ENCODE peak calls at places on chromosomes 5 and 9, in six cellular contexts. One of them, this sample, is unnamed.

GRCh38 chr5:81819556-81820314 is 68.8 kb upstream of the SSBP2 start:
- DNase-seq in HTR-8/SVneo: peak
- DNase-seq in iris pigment epithelial cell: peak
- DNase-seq in B cell: no peak
- DNase-seq in HT1080: peak
- DNase-seq in AG04450: no peak
- DNase-seq in this sample: no peak

GRCh38 chr9:86892576-86892975 is 54.7 kb downstream of the GAS1 start:
- DNase-seq in iris pigment epithelial cell: peak
- DNase-seq in B cell: no peak
- DNase-seq in AG04450: no peak
- DNase-seq in HTR-8/SVneo: no peak
- DNase-seq in HT1080: peak
- DNase-seq in this sample: no peak

GRCh38 chr9:92607773-92608172 is 62.2 kb downstream of the IPPK start:
- DNase-seq in B cell: no peak
- DNase-seq in iris pigment epithelial cell: peak
- DNase-seq in AG04450: peak
- DNase-seq in HTR-8/SVneo: no peak
- DNase-seq in HT1080: peak
- DNase-seq in this sample: no peak

GRCh38 chr5:125046838-125047237 is 300.4 kb upstream of the ZNF608 start:
- DNase-seq in iris pigment epithelial cell: no peak
- DNase-seq in B cell: no peak
- DNase-seq in HTR-8/SVneo: no peak
- DNase-seq in HT1080: no peak
- DNase-seq in AG04450: no peak
- DNase-seq in this sample: no peak

GRCh38 chr5:72377920-72378635 is 57.9 kb downstream of the PTCD2 start:
- DNase-seq in HT1080: no peak
- DNase-seq in iris pigment epithelial cell: peak
- DNase-seq in B cell: no peak
- DNase-seq in AG04450: no peak
- DNase-seq in HTR-8/SVneo: no peak
- DNase-seq in this sample: no peak

GRCh38 chr9:100472725-100473261 is at the start of gene TMEFF1:
- DNase-seq in HT1080: no peak
- DNase-seq in B cell: no peak
- DNase-seq in iris pigment epithelial cell: no peak
- DNase-seq in HTR-8/SVneo: peak
- DNase-seq in AG04450: no peak
- DNase-seq in this sample: no peak

GRCh38 chr5:169064093-169064492 is 236.8 kb downstream of the SLIT3 start:
- DNase-seq in HT1080: no peak
- DNase-seq in HTR-8/SVneo: no peak
- DNase-seq in B cell: no peak
- DNase-seq in iris pigment epithelial cell: no peak
- DNase-seq in AG04450: no peak
- DNase-seq in this sample: peak

GRCh38 chr5:58854396-58854795 is 271.5 kb downstream of the RAB3C start:
- DNase-seq in HTR-8/SVneo: no peak
- DNase-seq in HT1080: no peak
- DNase-seq in AG04450: no peak
- DNase-seq in iris pigment epithelial cell: no peak
- DNase-seq in B cell: no peak
- DNase-seq in this sample: no peak

GRCh38 chr5:178478370-178478769 is 111.8 kb downstream of the COL23A1 start:
- DNase-seq in HTR-8/SVneo: no peak
- DNase-seq in HT1080: no peak
- DNase-seq in B cell: no peak
- DNase-seq in AG04450: no peak
- DNase-seq in iris pigment epithelial cell: no peak
- DNase-seq in this sample: no peak

GRCh38 chr9:98935064-98935463 is 8.6 kb upstream of the COL15A1 start:
- DNase-seq in AG04450: no peak
- DNase-seq in B cell: no peak
- DNase-seq in iris pigment epithelial cell: no peak
- DNase-seq in HT1080: no peak
- DNase-seq in HTR-8/SVneo: no peak
- DNase-seq in this sample: no peak

GRCh38 chr9:30075022-30075421 is 2309.4 kb upstream of the ACO1 start:
- DNase-seq in iris pigment epithelial cell: no peak
- DNase-seq in AG04450: no peak
- DNase-seq in HT1080: no peak
- DNase-seq in HTR-8/SVneo: no peak
- DNase-seq in B cell: no peak
- DNase-seq in this sample: no peak

GRCh38 chr5:169157064-169157463 is 143.9 kb downstream of the SLIT3 start:
- DNase-seq in HT1080: no peak
- DNase-seq in B cell: no peak
- DNase-seq in iris pigment epithelial cell: no peak
- DNase-seq in AG04450: no peak
- DNase-seq in HTR-8/SVneo: no peak
- DNase-seq in this sample: no peak

GRCh38 chr9:128724744-128725211 is 851 bp upstream of the ZDHHC12 start:
- DNase-seq in iris pigment epithelial cell: peak
- DNase-seq in HTR-8/SVneo: peak
- DNase-seq in HT1080: peak
- DNase-seq in AG04450: peak
- DNase-seq in B cell: no peak
- DNase-seq in this sample: peak

GRCh38 chr9:127396808-127397721 is at the start of gene SLC2A8:
- DNase-seq in B cell: peak
- DNase-seq in iris pigment epithelial cell: peak
- DNase-seq in AG04450: peak
- DNase-seq in HTR-8/SVneo: peak
- DNase-seq in HT1080: peak
- DNase-seq in this sample: peak

GRCh38 chr5:160064441-160064840 is 54.8 kb downstream of the PWWP2A start:
- DNase-seq in B cell: no peak
- DNase-seq in HT1080: no peak
- DNase-seq in HTR-8/SVneo: no peak
- DNase-seq in AG04450: no peak
- DNase-seq in iris pigment epithelial cell: no peak
- DNase-seq in this sample: no peak

GRCh38 chr9:93698140-93698908 is 121.9 kb downstream of the PHF2 start:
- DNase-seq in iris pigment epithelial cell: no peak
- DNase-seq in AG04450: no peak
- DNase-seq in HTR-8/SVneo: no peak
- DNase-seq in HT1080: no peak
- DNase-seq in B cell: no peak
- DNase-seq in this sample: no peak

GRCh38 chr9:131411719-131412681 is 18.1 kb downstream of the PRRC2B start:
- DNase-seq in iris pigment epithelial cell: no peak
- DNase-seq in HTR-8/SVneo: no peak
- DNase-seq in B cell: no peak
- DNase-seq in AG04450: no peak
- DNase-seq in HT1080: no peak
- DNase-seq in this sample: no peak

GRCh38 chr9:136311037-136311432 is 7.1 kb upstream of the CCDC187 start:
- DNase-seq in B cell: no peak
- DNase-seq in AG04450: no peak
- DNase-seq in HT1080: no peak
- DNase-seq in iris pigment epithelial cell: no peak
- DNase-seq in HTR-8/SVneo: no peak
- DNase-seq in this sample: no peak

GRCh38 chr9:93903886-93904648 is 51.1 kb downstream of the BARX1 start:
- DNase-seq in HT1080: no peak
- DNase-seq in B cell: no peak
- DNase-seq in AG04450: no peak
- DNase-seq in HTR-8/SVneo: no peak
- DNase-seq in iris pigment epithelial cell: no peak
- DNase-seq in this sample: no peak

GRCh38 chr9:136328011-136328621 is 777 bp downstream of the GPSM1 start:
- DNase-seq in HTR-8/SVneo: no peak
- DNase-seq in HT1080: no peak
- DNase-seq in iris pigment epithelial cell: peak
- DNase-seq in B cell: no peak
- DNase-seq in AG04450: no peak
- DNase-seq in this sample: no peak

GRCh38 chr9:128343855-128344254 is 3.5 kb downstream of the SLC27A4 start:
- DNase-seq in AG04450: no peak
- DNase-seq in B cell: no peak
- DNase-seq in HTR-8/SVneo: no peak
- DNase-seq in iris pigment epithelial cell: no peak
- DNase-seq in HT1080: no peak
- DNase-seq in this sample: no peak

GRCh38 chr9:75873707-75874106 is 16.8 kb upstream of the PCSK5 start:
- DNase-seq in B cell: no peak
- DNase-seq in HTR-8/SVneo: no peak
- DNase-seq in iris pigment epithelial cell: no peak
- DNase-seq in AG04450: no peak
- DNase-seq in HT1080: no peak
- DNase-seq in this sample: no peak

GRCh38 chr5:125411163-125412050 is 665.0 kb upstream of the ZNF608 start:
- DNase-seq in AG04450: no peak
- DNase-seq in iris pigment epithelial cell: peak
- DNase-seq in HTR-8/SVneo: peak
- DNase-seq in HT1080: peak
- DNase-seq in B cell: no peak
- DNase-seq in this sample: no peak

GRCh38 chr5:33579789-33580188 is 139.0 kb downstream of the TARS1 start:
- DNase-seq in HT1080: no peak
- DNase-seq in iris pigment epithelial cell: no peak
- DNase-seq in HTR-8/SVneo: no peak
- DNase-seq in AG04450: no peak
- DNase-seq in B cell: no peak
- DNase-seq in this sample: no peak

GRCh38 chr5:171192111-171192510 is 116.9 kb upstream of the TLX3 start:
- DNase-seq in B cell: no peak
- DNase-seq in iris pigment epithelial cell: no peak
- DNase-seq in AG04450: no peak
- DNase-seq in HTR-8/SVneo: no peak
- DNase-seq in HT1080: no peak
- DNase-seq in this sample: no peak

GRCh38 chr5:14142856-14143508 is at the start of gene TRIO:
- DNase-seq in HTR-8/SVneo: peak
- DNase-seq in HT1080: peak
- DNase-seq in B cell: peak
- DNase-seq in AG04450: peak
- DNase-seq in iris pigment epithelial cell: peak
- DNase-seq in this sample: peak

GRCh38 chr5:145949474-145949873 is 13.1 kb downstream of the SH3RF2 start:
- DNase-seq in AG04450: no peak
- DNase-seq in iris pigment epithelial cell: no peak
- DNase-seq in B cell: no peak
- DNase-seq in HTR-8/SVneo: no peak
- DNase-seq in HT1080: no peak
- DNase-seq in this sample: no peak

GRCh38 chr5:143865421-143865820 is 53.5 kb downstream of the HMHB1 start:
- DNase-seq in B cell: no peak
- DNase-seq in HTR-8/SVneo: no peak
- DNase-seq in AG04450: no peak
- DNase-seq in iris pigment epithelial cell: no peak
- DNase-seq in HT1080: no peak
- DNase-seq in this sample: no peak

GRCh38 chr5:74415695-74416102 is 224.8 kb downstream of the ENC1 start:
- DNase-seq in AG04450: no peak
- DNase-seq in iris pigment epithelial cell: peak
- DNase-seq in B cell: no peak
- DNase-seq in HT1080: no peak
- DNase-seq in HTR-8/SVneo: no peak
- DNase-seq in this sample: no peak

GRCh38 chr5:52831776-52832511 is 44.2 kb downstream of the ITGA1 start:
- DNase-seq in B cell: no peak
- DNase-seq in AG04450: no peak
- DNase-seq in HTR-8/SVneo: no peak
- DNase-seq in iris pigment epithelial cell: peak
- DNase-seq in HT1080: no peak
- DNase-seq in this sample: no peak

GRCh38 chr9:120718328-120718727 is 4.1 kb upstream of the MEGF9 start:
- DNase-seq in AG04450: no peak
- DNase-seq in HTR-8/SVneo: no peak
- DNase-seq in iris pigment epithelial cell: no peak
- DNase-seq in HT1080: no peak
- DNase-seq in B cell: no peak
- DNase-seq in this sample: no peak

This sample was measured in RCC 7860.